ENCODE peak calls at places on chromosome 3, in six cellular contexts. O is stimulated activated naive CD4-positive, alpha-beta T cell; A is stimulated activated CD8-positive, alpha-beta memory T cell treated with anti-CD3 and anti-CD28 coated beads, Interleukin-4, amount 100 ng/mL, for 24 hours; E is stimulated activated CD4-positive, alpha-beta T cell treated with anti-CD3 and anti-CD28 coated beads, Interleukin-12 subunit alpha, Interleukin-12 subunit beta, amount 100 ng/mL, for 24 hours; V is B cell; C is ACHN. X is an unnamed sample.

GRCh38 chr3:9627901-9628633 is 21.2 kb upstream of the MTMR14 start:
- DNase-seq in A (no peak), C (no peak), V (no peak), E (no peak), O (no peak), X (no peak)

GRCh38 chr3:136703429-136703828 is 48.7 kb downstream of the STAG1 start:
- DNase-seq in C (no peak), A (no peak), V (no peak), O (no peak), E (no peak), X (no peak)

GRCh38 chr3:159989973-159990846 is 1.6 kb downstream of the IL12A start:
- DNase-seq in A (no peak), V (no peak), O (no peak), E (no peak), C (no peak), X (no peak)

GRCh38 chr3:1232276-1232675 is 139.5 kb downstream of the CNTN6 start:
- DNase-seq in O (no peak), A (no peak), V (no peak), E (no peak), C (no peak), X (no peak)

GRCh38 chr3:27322634-27323033 is 46.5 kb downstream of the NEK10 start:
- DNase-seq in E (no peak), C (no peak), A (no peak), O (no peak), V (no peak), X (no peak)

GRCh38 chr3:117752984-117753717 is 1043.6 kb downstream of the TUSC7 start:
- DNase-seq in C (no peak), V (no peak), A (no peak), O (no peak), E (no peak), X (no peak)

GRCh38 chr3:74059301-74059700 is 434.6 kb upstream of the PDZRN3 start:
- DNase-seq in C (no peak), A (no peak), V (no peak), O (no peak), E (no peak), X (no peak)

GRCh38 chr3:55481067-55481917 is 5.8 kb downstream of the WNT5A start:
- DNase-seq in A (no peak), O (no peak), C (peak; percentile 31), V (no peak), E (no peak), X (no peak)

GRCh38 chr3:188421151-188421821 is 267.3 kb downstream of the LPP start:
- DNase-seq in E (no peak), C (peak; percentile 37), V (no peak), A (no peak), O (no peak), X (no peak)